ENCODE peak calls at places on chromosome 2, in five cellular contexts. One of them, this sample, is unnamed.

GRCh38 chr2:29698216-29698615 is 223.2 kb downstream of the ALK start:
- DNase-seq in SK-N-SH: no peak
- DNase-seq in IMR-90: no peak
- DNase-seq in A549: no peak
- DNase-seq in GM12878: no peak
- DNase-seq in this sample: no peak

GRCh38 chr2:178386951-178387602 is 63.9 kb downstream of the PRKRA start:
- DNase-seq in SK-N-SH: no peak
- DNase-seq in IMR-90: peak
- DNase-seq in A549: no peak
- DNase-seq in GM12878: no peak
- DNase-seq in this sample: no peak

GRCh38 chr2:240596491-240596931 is 10.0 kb downstream of the CAPN10 start:
- DNase-seq in SK-N-SH: no peak
- DNase-seq in IMR-90: no peak
- DNase-seq in A549: no peak
- DNase-seq in GM12878: no peak
- DNase-seq in this sample: no peak

GRCh38 chr2:176553685-176554106 is 284.5 kb downstream of the MTX2 start:
- DNase-seq in SK-N-SH: peak
- DNase-seq in IMR-90: peak
- DNase-seq in A549: peak
- DNase-seq in GM12878: no peak
- DNase-seq in this sample: no peak

GRCh38 chr2:150280255-150280654 is 207.2 kb downstream of the RND3 start:
- DNase-seq in SK-N-SH: no peak
- DNase-seq in IMR-90: peak
- DNase-seq in A549: no peak
- DNase-seq in GM12878: no peak
- DNase-seq in this sample: no peak

GRCh38 chr2:83067947-83068346 is 1391.1 kb downstream of the SUCLG1 start:
- DNase-seq in SK-N-SH: no peak
- DNase-seq in IMR-90: no peak
- DNase-seq in A549: peak
- DNase-seq in GM12878: no peak
- DNase-seq in this sample: peak

GRCh38 chr2:63856302-63856600 is 14.6 kb downstream of the UGP2 start:
- DNase-seq in SK-N-SH: no peak
- DNase-seq in IMR-90: no peak
- DNase-seq in A549: no peak
- DNase-seq in GM12878: no peak
- DNase-seq in this sample: no peak

GRCh38 chr2:137107925-137108324 is 342.6 kb downstream of the THSD7B start:
- DNase-seq in SK-N-SH: no peak
- DNase-seq in IMR-90: no peak
- DNase-seq in A549: no peak
- DNase-seq in GM12878: no peak
- DNase-seq in this sample: no peak

GRCh38 chr2:166494140-166494544 is at the start of gene SCN7A:
- DNase-seq in SK-N-SH: peak
- DNase-seq in IMR-90: peak
- DNase-seq in A549: no peak
- DNase-seq in GM12878: no peak
- DNase-seq in this sample: no peak

GRCh38 chr2:200786423-200786822 is 25.3 kb upstream of the BZW1 start:
- DNase-seq in SK-N-SH: no peak
- DNase-seq in IMR-90: peak
- DNase-seq in A549: peak
- DNase-seq in GM12878: no peak
- DNase-seq in this sample: peak

GRCh38 chr2:69668598-69668997 is 25.1 kb upstream of the AAK1 start:
- DNase-seq in SK-N-SH: no peak
- DNase-seq in IMR-90: peak
- DNase-seq in A549: no peak
- DNase-seq in GM12878: no peak
- DNase-seq in this sample: no peak

GRCh38 chr2:239801404-239802100 is 223.6 kb downstream of the NDUFA10 start:
- DNase-seq in SK-N-SH: no peak
- DNase-seq in IMR-90: no peak
- DNase-seq in A549: no peak
- DNase-seq in GM12878: no peak
- DNase-seq in this sample: no peak

GRCh38 chr2:148552675-148553331 is 91.7 kb upstream of the EPC2 start:
- DNase-seq in SK-N-SH: no peak
- DNase-seq in IMR-90: peak
- DNase-seq in A549: no peak
- DNase-seq in GM12878: no peak
- DNase-seq in this sample: no peak
- TF ChIP-seq SMC3 in SK-N-SH: no peak
- TF ChIP-seq SMC3 in IMR-90: no peak
- TF ChIP-seq SMC3 in A549: no peak
- TF ChIP-seq SMC3 in GM12878: no peak
- TF ChIP-seq SMC3 in this sample: no peak

GRCh38 chr2:3526871-3527270 is 7.5 kb upstream of the ADI1 start:
- DNase-seq in SK-N-SH: peak
- DNase-seq in IMR-90: no peak
- DNase-seq in A549: no peak
- DNase-seq in GM12878: no peak
- DNase-seq in this sample: no peak

GRCh38 chr2:3523551-3524041 is 4.3 kb upstream of the ADI1 start:
- DNase-seq in SK-N-SH: peak
- DNase-seq in IMR-90: peak
- DNase-seq in A549: no peak
- DNase-seq in GM12878: no peak
- DNase-seq in this sample: peak

GRCh38 chr2:3519255-3520190 is at the start of gene ADI1:
- DNase-seq in SK-N-SH: peak
- DNase-seq in IMR-90: peak
- DNase-seq in A549: peak
- DNase-seq in GM12878: peak
- DNase-seq in this sample: peak

GRCh38 chr2:3520591-3520990 is 1.3 kb upstream of the ADI1 start:
- DNase-seq in SK-N-SH: no peak
- DNase-seq in IMR-90: no peak
- DNase-seq in A549: no peak
- DNase-seq in GM12878: no peak
- DNase-seq in this sample: no peak

GRCh38 chr2:3522851-3523481 is 3.6 kb upstream of the ADI1 start:
- DNase-seq in SK-N-SH: no peak
- DNase-seq in IMR-90: peak
- DNase-seq in A549: no peak
- DNase-seq in GM12878: no peak
- DNase-seq in this sample: peak
- TF ChIP-seq SMC3 in SK-N-SH: no peak
- TF ChIP-seq SMC3 in IMR-90: no peak
- TF ChIP-seq SMC3 in A549: no peak
- TF ChIP-seq SMC3 in GM12878: no peak
- TF ChIP-seq SMC3 in this sample: no peak

GRCh38 chr2:152920846-152921245 is 202.4 kb downstream of the ARL6IP6 start:
- DNase-seq in SK-N-SH: no peak
- DNase-seq in IMR-90: no peak
- DNase-seq in A549: no peak
- DNase-seq in GM12878: no peak
- DNase-seq in this sample: no peak
- TF ChIP-seq SMC3 in SK-N-SH: no peak
- TF ChIP-seq SMC3 in IMR-90: no peak
- TF ChIP-seq SMC3 in A549: no peak
- TF ChIP-seq SMC3 in GM12878: no peak
- TF ChIP-seq SMC3 in this sample: no peak

DNA sequence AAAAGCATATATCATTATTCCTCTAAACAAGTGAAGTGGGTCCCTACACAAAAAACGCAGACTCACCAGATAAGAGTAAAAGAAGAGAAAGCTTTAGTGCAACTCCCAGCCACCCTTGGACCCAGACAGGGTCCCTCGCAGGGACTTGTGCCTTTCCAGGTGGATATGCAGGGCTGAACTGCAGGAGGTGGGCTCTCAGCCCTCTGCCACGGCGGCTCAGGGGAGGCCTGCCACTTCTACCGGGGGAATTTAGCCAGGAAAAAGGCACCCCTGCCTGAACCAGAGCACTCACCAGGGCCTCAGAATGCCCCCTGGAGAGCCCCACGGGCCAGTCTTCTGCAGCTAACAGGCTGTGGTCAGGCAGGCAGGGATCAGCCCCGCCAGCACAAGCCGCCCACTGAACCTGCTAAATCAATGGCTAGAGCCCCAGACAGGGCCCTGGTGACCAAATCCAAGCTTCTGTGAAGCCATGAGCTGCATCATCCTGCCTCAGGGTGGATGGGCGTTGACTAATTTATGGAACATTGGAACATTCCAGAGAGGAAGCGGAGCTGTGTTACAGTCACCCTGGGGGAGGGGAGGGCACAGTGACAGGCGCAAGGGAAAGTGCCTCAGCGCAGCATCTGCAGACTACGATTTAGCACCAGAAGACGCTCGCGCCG is 209.3 kb downstream of the EIPR1 start:
- DNase-seq in SK-N-SH: peak
- DNase-seq in IMR-90: peak
- DNase-seq in A549: no peak
- DNase-seq in GM12878: no peak
- DNase-seq in this sample: no peak
- TF ChIP-seq SMC3 in SK-N-SH: no peak
- TF ChIP-seq SMC3 in IMR-90: no peak
- TF ChIP-seq SMC3 in A549: no peak
- TF ChIP-seq SMC3 in GM12878: no peak
- TF ChIP-seq SMC3 in this sample: no peak

DNA sequence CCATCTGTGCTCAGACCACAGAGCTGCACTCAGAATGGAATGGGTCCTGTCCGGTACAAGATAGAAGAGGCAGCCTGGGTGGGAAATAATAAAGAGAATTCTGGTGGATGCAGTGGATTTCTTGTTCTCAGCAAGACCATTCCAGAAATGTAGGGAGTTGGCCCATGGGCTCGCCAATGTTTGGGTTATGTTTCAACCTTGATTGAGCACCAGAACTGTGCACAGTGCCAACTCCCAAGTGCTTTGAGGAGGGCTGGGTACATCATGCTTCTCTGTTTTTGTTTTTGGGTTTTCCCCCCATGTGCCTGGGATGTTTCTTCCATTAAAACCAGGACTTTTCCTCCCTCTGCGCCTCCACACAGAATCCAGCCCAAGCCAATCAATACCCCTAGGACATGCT is 304.1 kb downstream of the TNS1 start:
- DNase-seq in SK-N-SH: no peak
- DNase-seq in IMR-90: no peak
- DNase-seq in A549: no peak
- DNase-seq in GM12878: no peak
- DNase-seq in this sample: no peak
- TF ChIP-seq SMC3 in SK-N-SH: no peak
- TF ChIP-seq SMC3 in IMR-90: no peak
- TF ChIP-seq SMC3 in A549: no peak
- TF ChIP-seq SMC3 in GM12878: no peak
- TF ChIP-seq SMC3 in this sample: no peak

GRCh38 chr2:118021361-118021760 is 7.5 kb upstream of the CCDC93 start:
- DNase-seq in SK-N-SH: no peak
- DNase-seq in IMR-90: no peak
- DNase-seq in A549: no peak
- DNase-seq in GM12878: no peak
- DNase-seq in this sample: no peak
- TF ChIP-seq SMC3 in SK-N-SH: no peak
- TF ChIP-seq SMC3 in IMR-90: no peak
- TF ChIP-seq SMC3 in A549: no peak
- TF ChIP-seq SMC3 in GM12878: no peak
- TF ChIP-seq SMC3 in this sample: no peak

DNA sequence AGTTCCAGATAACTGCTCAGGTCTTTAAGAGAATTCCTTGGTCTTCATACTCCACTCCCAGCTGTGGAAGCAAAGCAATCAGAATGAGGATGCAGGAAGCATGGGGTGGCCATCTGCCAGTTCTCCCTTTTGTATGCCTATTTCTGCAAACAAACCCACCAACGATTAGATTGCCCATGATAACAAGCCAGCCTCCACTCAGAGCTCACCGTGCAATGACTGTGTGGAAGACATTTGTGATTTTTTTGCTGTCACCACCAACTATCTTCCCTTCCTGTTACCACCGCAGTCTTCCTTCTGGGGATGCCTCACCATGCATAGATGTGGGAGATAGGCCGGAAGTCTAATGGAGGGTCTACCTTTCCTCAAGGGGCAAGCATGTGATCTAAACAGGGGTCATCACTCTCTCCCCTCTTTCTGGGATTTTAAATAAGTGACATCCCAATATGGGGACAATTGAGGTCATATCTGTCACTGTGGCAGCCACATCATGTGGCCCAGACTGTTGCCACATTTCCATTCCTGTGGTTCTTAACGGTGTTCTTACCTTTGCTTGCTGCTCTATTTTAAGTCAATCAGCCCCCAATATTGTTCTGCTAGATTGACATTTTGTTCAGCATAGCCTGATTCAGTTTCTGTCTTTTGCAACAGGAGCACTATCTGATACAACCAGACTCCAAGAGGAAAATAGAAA is 4.4 kb downstream of the AFF3 start:
- DNase-seq in SK-N-SH: peak
- DNase-seq in IMR-90: no peak
- DNase-seq in A549: no peak
- DNase-seq in GM12878: no peak
- DNase-seq in this sample: no peak
- TF ChIP-seq SMC3 in SK-N-SH: no peak
- TF ChIP-seq SMC3 in IMR-90: no peak
- TF ChIP-seq SMC3 in A549: no peak
- TF ChIP-seq SMC3 in GM12878: no peak
- TF ChIP-seq SMC3 in this sample: no peak